ENCODE peak calls at places on chromosomes 2 and 18, in nine cellular contexts. One of them, this sample, is unnamed.

GRCh38 chr2:145563752-145564615 is 1044.1 kb upstream of the ZEB2 start:
- DNase-seq in neural progenitor cell: no peak
- DNase-seq in GM23248: no peak
- DNase-seq in MM.1S: no peak
- DNase-seq in GM23338: no peak
- DNase-seq in PC-3: peak
- DNase-seq in hepatocyte: peak
- DNase-seq in HCT116: no peak
- DNase-seq in SK-N-SH: no peak
- DNase-seq in this sample: no peak

GRCh38 chr2:75640621-75641121 is 5.9 kb upstream of the MRPL19 start:
- DNase-seq in SK-N-SH: peak
- DNase-seq in GM23248: peak
- DNase-seq in PC-3: peak
- DNase-seq in neural progenitor cell: peak
- DNase-seq in hepatocyte: peak
- DNase-seq in MM.1S: peak
- DNase-seq in HCT116: peak
- DNase-seq in GM23338: peak
- DNase-seq in this sample: peak

GRCh38 chr18:41135146-41135545 is 819.9 kb upstream of the PIK3C3 start:
- DNase-seq in GM23338: no peak
- DNase-seq in HCT116: no peak
- DNase-seq in PC-3: no peak
- DNase-seq in neural progenitor cell: no peak
- DNase-seq in GM23248: no peak
- DNase-seq in SK-N-SH: no peak
- DNase-seq in hepatocyte: no peak
- DNase-seq in MM.1S: no peak
- DNase-seq in this sample: no peak

GRCh38 chr2:180523629-180524340 is 456.6 kb upstream of the UBE2E3 start:
- DNase-seq in PC-3: peak
- DNase-seq in GM23248: peak
- DNase-seq in GM23338: no peak
- DNase-seq in neural progenitor cell: no peak
- DNase-seq in hepatocyte: no peak
- DNase-seq in SK-N-SH: no peak
- DNase-seq in HCT116: no peak
- DNase-seq in MM.1S: no peak
- DNase-seq in this sample: no peak

GRCh38 chr2:79576431-79576830 is 63.6 kb downstream of the CTNNA2 start:
- DNase-seq in neural progenitor cell: no peak
- DNase-seq in SK-N-SH: no peak
- DNase-seq in PC-3: no peak
- DNase-seq in GM23248: no peak
- DNase-seq in MM.1S: no peak
- DNase-seq in GM23338: no peak
- DNase-seq in hepatocyte: no peak
- DNase-seq in HCT116: no peak
- DNase-seq in this sample: no peak

GRCh38 chr2:5392658-5393057 is 299.5 kb upstream of the SOX11 start:
- DNase-seq in hepatocyte: no peak
- DNase-seq in neural progenitor cell: no peak
- DNase-seq in MM.1S: no peak
- DNase-seq in HCT116: no peak
- DNase-seq in PC-3: no peak
- DNase-seq in GM23248: no peak
- DNase-seq in GM23338: no peak
- DNase-seq in SK-N-SH: no peak
- DNase-seq in this sample: no peak

GRCh38 chr18:32884543-32884942 is 111.7 kb upstream of the KLHL14 start:
- DNase-seq in neural progenitor cell: no peak
- DNase-seq in SK-N-SH: no peak
- DNase-seq in hepatocyte: no peak
- DNase-seq in HCT116: no peak
- DNase-seq in MM.1S: peak
- DNase-seq in GM23338: no peak
- DNase-seq in PC-3: no peak
- DNase-seq in GM23248: no peak
- DNase-seq in this sample: no peak

GRCh38 chr2:17658251-17658843 is 95.3 kb downstream of the SMC6 start:
- DNase-seq in hepatocyte: no peak
- DNase-seq in HCT116: no peak
- DNase-seq in neural progenitor cell: no peak
- DNase-seq in PC-3: no peak
- DNase-seq in GM23338: no peak
- DNase-seq in MM.1S: no peak
- DNase-seq in GM23248: peak
- DNase-seq in SK-N-SH: no peak
- DNase-seq in this sample: no peak

GRCh38 chr2:10717630-10718029 is 3.8 kb upstream of the ATP6V1C2 start:
- DNase-seq in SK-N-SH: no peak
- DNase-seq in GM23248: peak
- DNase-seq in hepatocyte: no peak
- DNase-seq in MM.1S: no peak
- DNase-seq in HCT116: no peak
- DNase-seq in PC-3: peak
- DNase-seq in neural progenitor cell: no peak
- DNase-seq in GM23338: no peak
- DNase-seq in this sample: no peak

GRCh38 chr2:26756337-26756736 is 7.7 kb upstream of the SLC35F6 start:
- DNase-seq in MM.1S: no peak
- DNase-seq in HCT116: no peak
- DNase-seq in neural progenitor cell: no peak
- DNase-seq in GM23248: no peak
- DNase-seq in PC-3: no peak
- DNase-seq in hepatocyte: no peak
- DNase-seq in GM23338: no peak
- DNase-seq in SK-N-SH: no peak
- DNase-seq in this sample: no peak

GRCh38 chr2:26754972-26755670 is 9.0 kb upstream of the SLC35F6 start:
- DNase-seq in PC-3: peak
- DNase-seq in HCT116: no peak
- DNase-seq in SK-N-SH: peak
- DNase-seq in neural progenitor cell: peak
- DNase-seq in MM.1S: no peak
- DNase-seq in hepatocyte: no peak
- DNase-seq in GM23338: peak
- DNase-seq in GM23248: no peak
- DNase-seq in this sample: peak

GRCh38 chr2:26759845-26760244 is 4.2 kb upstream of the SLC35F6 start:
- DNase-seq in GM23248: no peak
- DNase-seq in MM.1S: no peak
- DNase-seq in GM23338: no peak
- DNase-seq in neural progenitor cell: no peak
- DNase-seq in HCT116: no peak
- DNase-seq in hepatocyte: no peak
- DNase-seq in SK-N-SH: no peak
- DNase-seq in PC-3: no peak
- DNase-seq in this sample: no peak

GRCh38 chr2:26758790-26759321 is 5.2 kb upstream of the SLC35F6 start:
- DNase-seq in SK-N-SH: no peak
- DNase-seq in PC-3: no peak
- DNase-seq in GM23248: no peak
- DNase-seq in neural progenitor cell: no peak
- DNase-seq in HCT116: no peak
- DNase-seq in GM23338: no peak
- DNase-seq in hepatocyte: no peak
- DNase-seq in MM.1S: no peak
- DNase-seq in this sample: no peak

DNA sequence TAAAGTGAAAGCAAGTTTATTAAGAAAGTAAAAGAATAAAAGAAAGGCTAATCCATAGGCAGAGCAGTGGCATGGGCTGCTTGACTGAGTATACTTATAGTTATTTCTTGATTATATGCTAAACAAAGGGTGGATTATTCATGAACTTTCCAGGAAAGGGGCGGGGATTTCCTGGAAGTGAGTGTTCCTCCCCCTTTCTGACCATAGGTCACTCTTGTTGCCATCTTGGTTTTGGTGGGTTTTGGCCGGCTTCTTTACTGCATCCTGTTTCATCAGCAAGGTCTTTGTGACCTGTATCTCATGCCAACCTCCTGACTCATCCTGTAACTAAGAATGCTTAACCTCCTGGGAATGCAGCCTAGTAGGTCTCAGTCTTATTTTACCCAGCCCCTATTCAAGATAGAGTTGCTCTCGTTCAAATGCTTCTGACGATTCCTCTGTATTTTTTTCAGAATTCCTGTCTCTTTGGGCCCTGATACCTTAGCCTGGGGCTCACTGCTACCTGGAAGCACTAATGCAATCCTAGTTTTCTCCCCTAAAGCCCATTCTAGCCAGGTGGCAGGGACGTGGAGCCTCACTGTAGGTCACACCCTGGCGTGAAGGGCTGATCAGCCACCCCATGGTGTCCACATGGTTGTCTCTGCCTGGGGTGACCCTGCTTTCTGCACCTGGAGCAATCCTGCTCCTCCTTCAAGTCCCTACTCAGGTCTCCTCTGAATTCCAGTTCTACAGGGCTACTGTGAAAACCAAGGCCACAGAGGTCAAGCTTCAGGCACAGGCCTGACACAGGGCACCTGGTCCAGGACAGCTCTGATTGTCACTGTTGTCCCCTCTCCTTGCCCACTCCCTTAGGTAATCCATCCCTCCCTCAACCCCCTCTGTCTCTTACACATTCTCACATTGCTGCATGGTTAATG is 6.0 kb upstream of the SLC35F6 start:
- DNase-seq in GM23338: peak
- DNase-seq in MM.1S: no peak
- DNase-seq in GM23248: peak
- DNase-seq in HCT116: peak
- DNase-seq in hepatocyte: peak
- DNase-seq in PC-3: peak
- DNase-seq in neural progenitor cell: no peak
- DNase-seq in SK-N-SH: peak
- DNase-seq in this sample: no peak
- TF ChIP-seq EZH2phosphoT487 in GM23338: no peak
- TF ChIP-seq EZH2phosphoT487 in MM.1S: no peak
- TF ChIP-seq EZH2phosphoT487 in GM23248: no peak
- TF ChIP-seq EZH2phosphoT487 in HCT116: no peak
- TF ChIP-seq EZH2phosphoT487 in hepatocyte: no peak
- TF ChIP-seq EZH2phosphoT487 in PC-3: no peak
- TF ChIP-seq EZH2phosphoT487 in neural progenitor cell: no peak
- TF ChIP-seq EZH2phosphoT487 in SK-N-SH: no peak
- TF ChIP-seq EZH2phosphoT487 in this sample: no peak

DNA sequence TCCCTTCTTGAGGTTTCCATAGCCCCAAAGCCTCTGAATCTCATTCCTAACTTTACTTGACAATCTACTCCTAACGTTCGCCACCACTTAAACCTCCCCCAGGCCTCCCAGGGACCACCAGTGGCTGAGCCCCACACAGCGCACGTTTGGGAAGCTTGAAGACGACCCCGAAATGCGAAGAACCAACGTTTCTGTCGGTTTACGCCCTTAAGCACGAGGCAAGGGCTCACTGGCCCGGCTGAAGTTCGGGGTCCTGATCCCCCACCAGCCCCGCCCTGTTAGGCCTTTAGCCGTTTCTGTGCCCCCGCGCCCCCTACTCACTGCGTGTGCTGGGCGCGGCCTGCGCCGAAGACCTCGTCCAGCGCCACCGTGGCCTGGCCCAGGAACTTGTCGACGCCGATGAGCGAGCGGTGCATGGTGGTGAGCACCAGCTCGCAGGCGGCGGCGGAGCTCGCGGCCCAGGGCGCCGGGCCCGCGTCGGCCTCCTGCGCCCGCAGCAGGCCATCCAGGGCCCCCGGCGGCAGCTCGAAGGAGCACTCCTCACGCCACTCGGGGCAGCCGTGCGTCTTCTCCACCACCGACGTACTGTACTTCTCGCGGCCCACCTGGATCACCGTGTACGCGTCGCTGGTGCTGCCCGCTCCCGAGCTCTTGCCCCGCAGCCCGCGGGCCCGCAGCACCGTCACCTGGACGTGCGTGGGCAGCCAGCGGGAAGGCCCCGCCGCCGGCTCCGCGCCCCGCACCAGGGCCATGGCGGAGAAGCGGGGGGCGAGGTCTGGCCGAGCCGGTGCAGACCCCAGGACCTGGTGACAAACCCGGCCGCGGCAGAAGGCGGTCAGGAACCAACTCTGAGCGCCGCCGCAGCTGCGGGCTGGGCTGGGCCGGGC is 479 bp downstream of the RAB11FIP5 start:
- DNase-seq in GM23338: peak
- DNase-seq in HCT116: peak
- DNase-seq in MM.1S: peak
- DNase-seq in neural progenitor cell: peak
- DNase-seq in SK-N-SH: peak
- DNase-seq in hepatocyte: peak
- DNase-seq in PC-3: peak
- DNase-seq in GM23248: peak
- DNase-seq in this sample: no peak
- TF ChIP-seq EZH2phosphoT487 in GM23338: no peak
- TF ChIP-seq EZH2phosphoT487 in HCT116: no peak
- TF ChIP-seq EZH2phosphoT487 in MM.1S: no peak
- TF ChIP-seq EZH2phosphoT487 in neural progenitor cell: peak
- TF ChIP-seq EZH2phosphoT487 in SK-N-SH: no peak
- TF ChIP-seq EZH2phosphoT487 in hepatocyte: no peak
- TF ChIP-seq EZH2phosphoT487 in PC-3: no peak
- TF ChIP-seq EZH2phosphoT487 in GM23248: no peak
- TF ChIP-seq EZH2phosphoT487 in this sample: no peak

DNA sequence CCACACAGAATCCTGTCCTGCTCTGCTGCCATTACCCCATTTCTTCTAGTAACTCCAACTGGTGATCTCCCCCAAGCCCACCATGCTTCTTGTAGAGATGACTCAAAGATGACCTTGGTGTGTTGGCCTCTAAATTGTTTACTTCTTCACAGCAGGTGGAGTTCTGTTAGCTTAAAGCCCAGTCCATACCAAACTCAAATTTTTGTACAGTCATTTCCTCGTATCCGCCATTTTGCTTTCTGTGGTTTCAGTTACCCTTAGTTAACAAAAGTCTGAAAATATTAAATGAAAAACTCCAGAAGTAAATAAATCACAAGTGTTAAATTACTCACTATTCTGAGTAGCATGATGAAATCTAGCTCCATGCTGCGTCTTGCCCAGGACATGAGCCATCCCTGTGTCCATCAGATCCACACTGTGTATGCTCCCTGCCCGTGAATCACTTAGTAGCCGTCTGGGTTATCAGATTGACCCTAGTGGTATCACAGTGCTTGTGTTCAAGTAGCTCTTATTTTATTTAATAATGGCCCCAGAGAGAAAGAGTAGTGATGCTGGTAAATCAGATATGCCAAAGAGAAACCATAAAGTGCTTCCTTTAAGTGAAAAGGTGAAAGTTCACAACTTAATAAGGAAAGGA is 133.3 kb upstream of the NOL4 start:
- DNase-seq in GM23248: no peak
- DNase-seq in HCT116: no peak
- DNase-seq in PC-3: no peak
- DNase-seq in neural progenitor cell: no peak
- DNase-seq in MM.1S: no peak
- DNase-seq in hepatocyte: no peak
- DNase-seq in SK-N-SH: no peak
- DNase-seq in GM23338: no peak
- DNase-seq in this sample: no peak
- TF ChIP-seq EZH2phosphoT487 in GM23248: no peak
- TF ChIP-seq EZH2phosphoT487 in HCT116: no peak
- TF ChIP-seq EZH2phosphoT487 in PC-3: no peak
- TF ChIP-seq EZH2phosphoT487 in neural progenitor cell: no peak
- TF ChIP-seq EZH2phosphoT487 in MM.1S: no peak
- TF ChIP-seq EZH2phosphoT487 in hepatocyte: no peak
- TF ChIP-seq EZH2phosphoT487 in SK-N-SH: no peak
- TF ChIP-seq EZH2phosphoT487 in GM23338: no peak
- TF ChIP-seq EZH2phosphoT487 in this sample: no peak

GRCh38 chr2:40352321-40353099 is 99.4 kb downstream of the SLC8A1 start:
- DNase-seq in MM.1S: no peak
- DNase-seq in GM23248: peak
- DNase-seq in neural progenitor cell: no peak
- DNase-seq in PC-3: peak
- DNase-seq in hepatocyte: no peak
- DNase-seq in SK-N-SH: no peak
- DNase-seq in HCT116: no peak
- DNase-seq in GM23338: no peak
- DNase-seq in this sample: no peak
- TF ChIP-seq EZH2phosphoT487 in MM.1S: no peak
- TF ChIP-seq EZH2phosphoT487 in GM23248: no peak
- TF ChIP-seq EZH2phosphoT487 in neural progenitor cell: no peak
- TF ChIP-seq EZH2phosphoT487 in PC-3: no peak
- TF ChIP-seq EZH2phosphoT487 in hepatocyte: no peak
- TF ChIP-seq EZH2phosphoT487 in SK-N-SH: no peak
- TF ChIP-seq EZH2phosphoT487 in HCT116: no peak
- TF ChIP-seq EZH2phosphoT487 in GM23338: no peak
- TF ChIP-seq EZH2phosphoT487 in this sample: no peak